ENCODE peak calls at places on chromosomes 16 and 17, in six cellular contexts. V is IMR-90, K is astrocyte, F is cardiac muscle cell, W is lower lobe of right lung, A is RWPE2. I is an unnamed sample.

GRCh38 chr17:59151591-59151990 is 3.4 kb downstream of the SKA2 start:
- DNase-seq in V (no peak), A (no peak), F (no peak), K (peak), W (no peak), I (no peak)

GRCh38 chr17:19288453-19288852 is 51.3 kb downstream of the EPN2 start:
- DNase-seq in V (no peak), F (peak), W (no peak), A (no peak), K (no peak), I (no peak)

GRCh38 chr17:64787921-64788271 is 125.8 kb upstream of the SMURF2 start:
- DNase-seq in V (no peak), W (no peak), F (no peak), K (no peak), A (peak), I (no peak)

GRCh38 chr17:74325743-74326379 is at the start of gene KIF19:
- DNase-seq in K (no peak), F (peak), V (no peak), W (peak), A (no peak), I (no peak)

GRCh38 chr16:59259074-59259963 is 525.2 kb upstream of the GOT2 start:
- DNase-seq in K (peak), V (no peak), A (no peak), F (no peak), W (no peak), I (no peak)

GRCh38 chr16:89133457-89134127 is 38.0 kb upstream of the CDH15 start:
- DNase-seq in W (peak), V (no peak), A (peak), K (no peak), F (no peak), I (no peak)

GRCh38 chr17:35073991-35074627 is 10.6 kb upstream of the RFFL start:
- DNase-seq in F (no peak), W (no peak), V (no peak), A (no peak), K (peak), I (no peak)

GRCh38 chr17:82152556-82153294 is 54.7 kb upstream of the FASN start:
- DNase-seq in F (no peak), W (peak), K (no peak), A (no peak), V (no peak), I (no peak)

GRCh38 chr16:78596996-78597422 is 497.6 kb downstream of the WWOX start:
- DNase-seq in A (no peak), K (no peak), F (no peak), W (no peak), V (no peak), I (no peak)

GRCh38 chr16:31105677-31106213 is 2.4 kb upstream of the BCKDK start:
- DNase-seq in F (peak), V (no peak), A (peak), W (peak), K (no peak), I (peak)

GRCh38 chr17:57484826-57485565 is 228.7 kb downstream of the MSI2 start:
- DNase-seq in A (no peak), F (no peak), K (no peak), V (no peak), W (no peak), I (no peak)

GRCh38 chr17:31273511-31273910 is 23.5 kb downstream of the OMG start:
- DNase-seq in K (no peak), A (no peak), W (no peak), F (no peak), V (no peak), I (no peak)

GRCh38 chr16:24075929-24076716 is 180.0 kb upstream of the CACNG3 start:
- DNase-seq in W (no peak), V (no peak), F (peak), A (no peak), K (no peak), I (peak)

GRCh38 chr17:67829331-67829730 is 4.0 kb downstream of the BPTF start:
- DNase-seq in A (no peak), F (no peak), V (no peak), K (peak), W (no peak), I (no peak)

GRCh38 chr17:74210191-74211140 is 2.9 kb upstream of the TTYH2 start:
- DNase-seq in A (no peak), K (peak), F (peak), W (peak), V (peak), I (peak)

GRCh38 chr17:29243792-29244191 is 2.9 kb upstream of the CRYBA1 start:
- DNase-seq in K (no peak), W (no peak), A (no peak), F (no peak), V (peak), I (peak)

GRCh38 chr17:73198201-73198929 is 5.5 kb downstream of the COG1 start:
- DNase-seq in K (no peak), W (no peak), F (no peak), V (no peak), A (no peak), I (no peak)

GRCh38 chr17:65314212-65314611 is 177.0 kb downstream of the RGS9 start:
- DNase-seq in V (no peak), K (no peak), A (no peak), W (no peak), F (no peak), I (no peak)

GRCh38 chr17:12647023-12647422 is 18.7 kb upstream of the MYOCD start:
- DNase-seq in K (no peak), A (no peak), W (no peak), F (no peak), V (no peak), I (no peak)

GRCh38 chr16:53112015-53112414 is 57.2 kb downstream of the CHD9 start:
- DNase-seq in V (no peak), W (no peak), A (no peak), K (no peak), F (no peak), I (no peak)

GRCh38 chr16:35713762-35714650 is 2254.6 kb downstream of the TP53TG3F start:
- DNase-seq in A (no peak), W (no peak), F (no peak), K (no peak), V (no peak), I (no peak)

GRCh38 chr17:80082403-80083135 is 18.8 kb upstream of the GAA start:
- DNase-seq in W (no peak), V (peak), A (no peak), K (peak), F (peak), I (peak)

GRCh38 chr16:81627024-81627423 is 152.1 kb upstream of the PLCG2 start:
- DNase-seq in K (peak), V (peak), W (no peak), A (no peak), F (no peak), I (no peak)

GRCh38 chr17:80758793-80759673 is 214.4 kb downstream of the RPTOR start:
- DNase-seq in V (peak), F (no peak), W (no peak), K (no peak), A (no peak), I (no peak)

GRCh38 chr17:1091885-1092284 is 87.9 kb downstream of the ABR start:
- DNase-seq in W (no peak), V (no peak), A (no peak), F (no peak), K (no peak), I (no peak)

GRCh38 chr17:3986939-3987335 is 22.7 kb upstream of the ATP2A3 start:
- DNase-seq in W (peak), V (no peak), A (no peak), K (no peak), F (no peak), I (no peak)

GRCh38 chr17:64780096-64781012 is 118.2 kb upstream of the SMURF2 start:
- DNase-seq in K (peak), W (peak), F (peak), V (no peak), A (peak), I (no peak)

GRCh38 chr16:15993946-15994665 is 44.7 kb downstream of the ABCC1 start:
- DNase-seq in A (no peak), K (peak), W (no peak), V (peak), F (no peak), I (no peak)

GRCh38 chr17:3960764-3961163 is 3.5 kb downstream of the ATP2A3 start:
- DNase-seq in F (peak), K (peak), V (peak), A (no peak), W (peak), I (peak)

GRCh38 chr16:88510091-88510719 is 57.1 kb downstream of the ZFPM1 start:
- DNase-seq in V (no peak), K (no peak), A (no peak), F (no peak), W (no peak), I (peak)

GRCh38 chr16:85045641-85046471 is 18.3 kb downstream of the KIAA0513 start:
- DNase-seq in V (no peak), K (no peak), A (no peak), F (no peak), W (peak), I (no peak)

GRCh38 chr16:85048921-85049562 is 21.4 kb downstream of the KIAA0513 start:
- DNase-seq in W (no peak), K (no peak), V (no peak), A (no peak), F (no peak), I (no peak)

GRCh38 chr16:85046472-85046916 is 18.9 kb downstream of the KIAA0513 start:
- DNase-seq in V (no peak), A (no peak), W (peak), F (no peak), K (no peak), I (no peak)

GRCh38 chr16:85047867-85048455 is 20.4 kb downstream of the KIAA0513 start:
- DNase-seq in K (no peak), A (no peak), W (peak), F (no peak), V (no peak), I (no peak)

GRCh38 chr16:85046957-85047866 is 19.6 kb downstream of the KIAA0513 start:
- DNase-seq in W (peak), K (no peak), F (peak), A (no peak), V (no peak), I (no peak)
- H3K27ac ChIP-seq in W (peak), K (no peak), F (peak), A (no peak), V (no peak), I (no peak)

GRCh38 chr16:56631197-56631596 is 1.3 kb upstream of the MT1M start:
- DNase-seq in V (no peak), F (no peak), K (no peak), W (no peak), A (no peak), I (no peak)

GRCh38 chr16:56628486-56629035 is 3.0 kb downstream of the MT1E start:
- DNase-seq in K (no peak), A (no peak), F (no peak), V (no peak), W (no peak), I (no peak)

GRCh38 chr16:56630134-56630533 is 2.3 kb upstream of the MT1M start:
- DNase-seq in F (no peak), A (no peak), W (no peak), V (no peak), K (no peak), I (no peak)

GRCh38 chr16:56631832-56632159 is 663 bp upstream of the MT1M start:
- DNase-seq in A (no peak), K (no peak), W (no peak), F (peak), V (no peak), I (no peak)

DNA sequence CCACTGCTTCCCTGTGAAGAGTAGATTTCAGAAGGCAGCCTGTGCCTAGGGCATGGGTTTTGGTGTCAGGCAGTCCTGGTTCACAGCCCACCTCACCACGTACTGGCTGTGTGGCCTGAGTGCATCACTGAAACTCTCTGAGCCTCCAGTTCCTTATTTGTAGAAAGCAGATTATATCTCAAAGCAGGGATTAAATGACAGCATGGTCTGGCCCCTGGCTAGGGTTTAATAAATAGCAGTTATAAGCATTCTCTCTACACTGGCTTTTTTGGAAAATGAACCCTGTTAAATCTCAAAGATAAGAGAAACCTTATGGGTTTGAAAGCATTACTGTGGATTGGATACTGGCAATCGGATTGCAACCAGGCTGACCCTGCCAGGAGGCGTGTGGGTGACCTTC is 2.9 kb upstream of the MT1M start:
- DNase-seq in A (no peak), W (no peak), V (no peak), F (no peak), K (no peak), I (no peak)
- H3K27ac ChIP-seq in A (no peak), W (no peak), V (no peak), F (no peak), K (no peak), I (no peak)

GRCh38 chr17:17763136-17763535 is 73.7 kb downstream of the SREBF1 start:
- DNase-seq in W (no peak), K (no peak), F (no peak), V (no peak), A (no peak), I (no peak)
- H3K27ac ChIP-seq in W (no peak), K (no peak), F (peak), V (no peak), A (no peak), I (no peak)

DNA sequence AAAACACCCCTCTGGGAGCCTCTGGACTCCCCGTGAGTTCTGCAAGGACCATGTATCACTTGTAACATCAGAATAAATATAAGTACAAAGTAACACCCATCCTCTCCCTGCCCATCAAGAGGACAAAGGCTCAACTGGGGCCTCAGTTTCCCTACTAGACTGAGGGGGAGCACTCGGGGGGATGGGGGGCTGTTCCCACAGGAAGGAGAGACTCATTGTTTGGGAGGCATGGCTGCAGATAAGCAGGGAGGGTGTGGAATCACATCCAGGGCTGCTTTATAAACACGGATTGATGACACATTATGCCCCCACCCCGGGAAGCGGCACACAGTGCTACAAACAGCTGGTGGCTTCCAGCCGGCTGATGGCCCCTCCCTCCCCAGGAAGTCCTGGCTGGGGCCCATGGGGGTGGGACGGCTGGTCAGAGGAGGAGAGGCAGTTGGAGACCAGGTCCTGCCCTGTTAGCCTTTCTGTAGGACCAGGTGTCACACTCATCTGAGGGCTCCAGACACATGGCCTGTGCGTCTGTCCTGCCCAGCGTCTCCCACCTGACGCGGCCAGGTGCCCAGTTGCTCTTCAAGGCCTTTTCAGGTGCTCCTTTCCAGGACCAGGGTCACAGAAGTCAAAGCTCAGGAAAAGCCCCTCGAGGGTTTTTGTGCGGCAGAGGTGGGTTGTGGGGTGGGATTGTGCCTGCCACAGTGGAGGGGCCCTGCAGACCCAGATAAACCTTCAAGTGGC is 1.3 kb upstream of the MPG start:
- DNase-seq in F (no peak), A (no peak), W (peak), K (peak), V (peak), I (peak)
- H3K27ac ChIP-seq in F (no peak), A (peak), W (peak), K (peak), V (peak), I (peak)

GRCh38 chr17:33628500-33629336 is 335.6 kb upstream of the ASIC2 start:
- DNase-seq in K (no peak), A (no peak), V (no peak), F (no peak), W (no peak), I (no peak)
- H3K27ac ChIP-seq in K (no peak), A (no peak), V (no peak), F (no peak), W (no peak), I (no peak)

DNA sequence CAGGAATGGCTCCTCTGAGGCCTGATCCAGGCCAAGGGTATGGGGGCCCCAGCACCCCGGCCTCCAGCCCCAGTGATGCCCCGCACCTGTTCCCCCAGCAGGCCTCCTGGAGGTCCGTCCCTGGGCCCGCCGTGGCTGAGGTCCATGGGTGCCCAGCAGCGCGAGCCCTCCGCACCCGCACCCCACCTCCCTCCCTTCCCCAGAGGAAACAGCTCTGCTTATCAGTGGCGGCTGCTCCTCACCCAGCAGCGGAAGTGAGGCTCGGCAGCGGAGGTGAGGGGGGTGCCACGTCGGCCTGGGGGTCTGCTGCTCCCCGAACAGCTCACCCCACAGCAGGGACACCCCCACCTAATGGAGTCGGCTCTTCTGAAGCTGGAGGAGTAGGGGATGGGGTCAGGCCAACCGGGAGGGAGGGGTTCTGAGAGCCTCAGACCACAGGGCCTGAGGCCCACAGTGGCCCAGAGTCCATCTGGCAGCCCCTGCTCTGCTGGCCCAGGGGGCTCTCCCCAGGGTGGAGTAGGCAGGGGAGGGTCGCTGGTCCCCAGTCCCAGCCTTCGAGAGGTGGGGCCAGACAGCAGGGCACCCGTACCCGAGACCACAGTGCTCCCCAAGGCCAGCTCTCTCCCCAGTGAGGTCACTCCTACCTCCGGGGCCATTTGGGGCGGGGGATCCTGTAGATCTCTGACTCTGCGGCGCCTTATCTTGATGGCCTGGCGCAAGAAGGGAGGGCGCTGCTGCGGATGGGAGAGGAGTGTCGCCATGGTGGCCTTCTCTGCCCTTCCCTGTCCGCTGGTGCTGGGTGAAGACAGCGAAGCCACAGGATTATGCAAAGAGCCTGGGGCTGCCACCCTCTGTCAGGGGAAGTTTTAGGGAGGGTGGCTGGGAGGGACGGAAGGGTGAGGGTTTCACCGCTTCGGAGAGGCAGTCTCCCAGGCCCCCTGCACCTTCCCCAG is at the start of gene UNC13D:
- DNase-seq in W (peak), F (no peak), A (peak), V (no peak), K (no peak), I (peak)
- H3K27ac ChIP-seq in W (peak), F (peak), A (peak), V (peak), K (no peak), I (no peak)

GRCh38 chr17:50209472-50210248 is 8.2 kb upstream of the COL1A1 start:
- DNase-seq in W (peak), V (peak), F (peak), A (peak), K (peak), I (peak)
- H3K27ac ChIP-seq in W (peak), V (peak), F (peak), A (peak), K (peak), I (peak)

DNA sequence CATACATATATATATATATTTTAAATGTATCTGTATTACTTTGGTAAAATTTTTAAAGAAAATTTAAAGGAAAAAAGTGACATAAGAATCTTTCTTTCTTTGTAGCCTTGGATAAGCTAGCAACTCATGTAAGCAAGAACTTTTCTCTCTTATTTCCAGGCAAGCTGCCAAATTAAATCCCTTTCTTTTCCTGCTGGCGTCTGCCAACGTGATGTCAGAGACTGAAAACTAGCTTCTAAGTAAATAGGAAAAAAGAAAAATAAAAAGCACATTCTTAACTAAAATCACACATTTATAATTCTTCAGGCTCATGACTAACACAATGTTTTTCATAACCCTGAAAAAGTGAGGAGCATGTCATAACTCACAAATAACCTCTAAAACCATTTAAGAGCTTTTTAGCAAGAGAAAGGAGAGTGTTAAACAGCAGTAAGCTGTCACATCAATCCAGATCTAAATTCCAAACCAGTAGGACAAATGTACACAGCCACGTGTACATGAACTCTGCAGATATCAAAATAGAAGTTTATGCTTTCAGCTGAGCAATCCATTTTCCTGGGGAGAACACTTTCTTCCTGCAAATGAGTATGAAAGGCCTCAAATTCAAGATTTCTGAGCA is 110.0 kb downstream of the N4BP1 start:
- DNase-seq in V (peak), K (peak), W (no peak), A (no peak), F (no peak), I (no peak)
- H3K27ac ChIP-seq in V (peak), K (peak), W (peak), A (peak), F (no peak), I (no peak)

I was measured in SJCRH30.